ENCODE peak calls at places on chromosomes 2 and 18, in six cellular contexts. A is fibroblast of lung, B is SK-N-SH, F is neural progenitor cell, T is GM12878, C is kidney. N is an unnamed sample.

GRCh38 chr2:237739101-237739500 is 59.5 kb upstream of the RBM44 start:
- DNase-seq in B (no peak), F (no peak), T (no peak), A (no peak), C (no peak), N (no peak)

GRCh38 chr2:13193075-13193474 is 476.3 kb downstream of the TRIB2 start:
- DNase-seq in T (no peak), F (no peak), B (no peak), C (no peak), A (peak), N (no peak)

GRCh38 chr2:19353721-19354050 is 4.7 kb downstream of the OSR1 start:
- DNase-seq in B (peak), A (no peak), T (no peak), C (no peak), F (no peak), N (no peak)

GRCh38 chr18:48840491-48840877 is 110.3 kb downstream of the SMAD7 start:
- DNase-seq in A (no peak), C (peak), T (no peak), B (no peak), F (no peak), N (no peak)

GRCh38 chr2:128562471-128563347 is 244.0 kb upstream of the HS6ST1 start:
- DNase-seq in C (no peak), B (no peak), T (no peak), F (no peak), A (peak), N (no peak)

GRCh38 chr2:158953926-158954763 is 14.3 kb upstream of the TANC1 start:
- DNase-seq in C (peak), A (peak), F (no peak), B (peak), T (no peak), N (no peak)

GRCh38 chr2:170335351-170335750 is 157.4 kb downstream of the MYO3B start:
- DNase-seq in F (no peak), C (no peak), A (no peak), T (no peak), B (no peak), N (no peak)

GRCh38 chr18:46894124-46894523 is 23.2 kb downstream of the PIAS2 start:
- DNase-seq in C (no peak), T (no peak), F (no peak), A (no peak), B (no peak), N (no peak)

GRCh38 chr2:136010126-136010525 is 24.7 kb upstream of the DARS1 start:
- DNase-seq in F (no peak), T (no peak), C (no peak), A (no peak), B (no peak), N (no peak)

GRCh38 chr2:152718909-152719645 is 657 bp downstream of the ARL6IP6 start:
- DNase-seq in F (peak), C (peak), B (peak), A (peak), T (peak), N (peak)

GRCh38 chr2:188314314-188315054 is 22.8 kb downstream of the GULP1 start:
- DNase-seq in T (no peak), B (no peak), F (peak), A (no peak), C (no peak), N (no peak)

GRCh38 chr18:9017900-9018217 is 84.6 kb upstream of the NDUFV2 start:
- DNase-seq in T (no peak), A (no peak), F (no peak), C (no peak), B (no peak), N (no peak)
- H3K9ac ChIP-seq in T (peak), A (no peak), F (no peak), C (no peak), B (no peak), N (no peak)

GRCh38 chr2:171711351-171711750 is 24.1 kb downstream of the DYNC1I2 start:
- DNase-seq in T (no peak), A (no peak), C (no peak), B (no peak), F (no peak), N (no peak)

GRCh38 chr2:171703574-171704347 is 16.5 kb downstream of the DYNC1I2 start:
- DNase-seq in F (peak), B (peak), C (no peak), A (peak), T (no peak), N (no peak)

GRCh38 chr2:171706152-171706803 is 19.0 kb downstream of the DYNC1I2 start:
- DNase-seq in T (no peak), A (peak), B (peak), F (peak), C (no peak), N (no peak)

GRCh38 chr2:171709011-171709685 is 21.9 kb downstream of the DYNC1I2 start:
- DNase-seq in B (no peak), T (no peak), F (no peak), A (no peak), C (no peak), N (no peak)

GRCh38 chr2:171707752-171708151 is 20.5 kb downstream of the DYNC1I2 start:
- DNase-seq in T (no peak), F (no peak), A (no peak), B (no peak), C (no peak), N (no peak)
- H3K27ac ChIP-seq in T (no peak), F (no peak), A (no peak), B (no peak), C (no peak), N (no peak)

GRCh38 chr2:226427538-226428307 is 371.9 kb downstream of the IRS1 start:
- DNase-seq in C (no peak), T (no peak), A (peak), B (peak), F (no peak), N (no peak)
- H3K4me3 ChIP-seq in C (no peak), T (no peak), A (no peak), B (peak), F (no peak), N (no peak)

GRCh38 chr2:69829243-69830044 is at the start of gene GMCL1:
- DNase-seq in T (peak), B (peak), A (peak), F (peak), C (peak), N (peak)

GRCh38 chr2:69831354-69831905 is 2.0 kb downstream of the GMCL1 start:
- DNase-seq in C (no peak), T (no peak), A (no peak), B (no peak), F (no peak), N (no peak)

GRCh38 chr2:69827796-69828540 is 1.5 kb upstream of the GMCL1 start:
- DNase-seq in C (no peak), B (no peak), F (no peak), A (peak), T (no peak), N (no peak)

GRCh38 chr2:69828913-69829242 is 582 bp upstream of the GMCL1 start:
- DNase-seq in T (no peak), F (no peak), A (no peak), B (no peak), C (no peak), N (no peak)

DNA sequence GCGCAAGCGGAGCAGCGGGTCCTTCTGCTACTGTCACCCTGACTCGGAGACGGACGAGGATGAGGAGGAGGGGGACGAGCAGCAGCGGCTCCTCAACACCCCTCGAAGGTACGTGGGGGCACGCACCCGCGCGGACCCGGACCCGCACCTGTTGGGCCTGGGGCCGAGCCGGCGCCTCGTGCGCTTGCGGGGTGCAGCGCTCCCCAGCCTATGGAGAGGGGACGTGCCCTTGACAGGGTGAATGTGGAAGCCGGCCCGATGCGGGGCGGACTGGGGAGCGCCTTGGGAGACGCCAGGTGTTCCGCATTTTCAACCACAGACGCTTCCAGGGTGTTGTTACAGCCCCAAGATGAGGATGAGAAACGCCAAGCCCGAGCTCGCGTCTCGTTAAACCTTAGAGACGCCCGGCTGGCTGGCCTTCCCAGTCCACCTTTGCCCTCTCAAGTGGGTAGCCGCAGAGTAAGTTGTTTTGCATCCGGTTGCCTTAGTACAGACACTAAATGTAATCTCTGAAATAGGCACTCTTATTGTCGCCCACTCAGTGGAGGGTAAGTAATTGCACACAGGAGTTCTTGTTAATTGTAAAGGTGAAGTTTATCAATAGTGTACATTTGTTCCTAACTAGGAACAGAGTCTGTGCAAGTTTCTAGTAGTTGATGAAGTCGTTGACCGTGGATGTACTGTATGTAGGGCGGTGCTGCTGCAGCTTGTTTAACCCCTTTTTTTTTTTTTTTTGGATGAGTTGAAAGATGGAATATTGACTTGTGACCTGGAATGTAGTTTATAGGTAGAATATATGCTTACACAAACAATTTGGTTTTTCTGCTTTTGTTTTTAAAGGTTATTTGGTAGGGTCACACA is 815 bp downstream of the GMCL1 start:
- DNase-seq in C (peak), F (peak), A (peak), B (peak), T (no peak), N (peak)
- H3K9ac ChIP-seq in C (peak), F (peak), A (peak), B (peak), T (peak), N (peak)

DNA sequence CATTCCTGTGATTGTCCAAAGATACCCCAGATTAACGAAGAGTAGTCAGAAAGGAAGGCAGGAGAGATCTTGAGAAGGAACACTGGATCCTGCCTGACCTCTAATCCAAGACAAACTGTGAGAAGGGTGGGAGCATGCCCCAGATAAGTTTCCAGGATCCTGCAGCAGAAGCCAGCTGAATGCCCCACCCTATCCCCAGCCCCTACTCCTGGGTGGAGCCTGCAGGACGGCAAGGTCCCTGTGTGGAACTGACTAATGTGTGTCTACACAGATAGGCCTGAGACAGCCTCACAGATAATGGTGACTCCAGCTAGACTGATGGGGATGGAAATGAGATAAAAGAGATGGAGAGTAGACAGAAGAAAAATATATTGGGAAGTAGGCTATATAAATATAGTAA is 174.3 kb downstream of the PDE1A start:
- DNase-seq in C (no peak), B (no peak), T (no peak), F (no peak), A (no peak), N (no peak)
- H3K27ac ChIP-seq in C (no peak), B (no peak), T (no peak), F (no peak), A (no peak), N (no peak)

GRCh38 chr18:31773774-31774476 is 13.2 kb upstream of the SLC25A52 start:
- DNase-seq in F (no peak), A (no peak), B (no peak), T (no peak), C (no peak), N (no peak)
- H3K4me3 ChIP-seq in F (no peak), A (no peak), B (peak), T (no peak), C (no peak), N (no peak)

GRCh38 chr18:9876867-9877654 is 8.7 kb upstream of the TXNDC2 start:
- DNase-seq in C (no peak), T (no peak), F (peak), B (peak), A (peak), N (peak)
- H3K9ac ChIP-seq in C (peak), T (no peak), F (no peak), B (peak), A (peak), N (peak)

GRCh38 chr2:191245046-191245868 is at the start of gene MYO1B:
- DNase-seq in T (no peak), F (peak), B (peak), C (peak), A (peak), N (peak)
- H3K27ac ChIP-seq in T (no peak), F (peak), B (peak), C (peak), A (peak), N (peak)

GRCh38 chr2:174493549-174494331 is 6.9 kb upstream of the GPR155 start:
- DNase-seq in C (no peak), F (no peak), T (no peak), A (no peak), B (no peak), N (no peak)
- H3K4me3 ChIP-seq in C (no peak), F (no peak), T (peak), A (no peak), B (no peak), N (no peak)

N was measured in endodermal cell.